ENCODE peak calls at places on chromosomes 16 and 17, in six cellular contexts. I, S, M, W, U and L are unnamed samples.

GRCh38 chr17:71828182-71828596 is 292.6 kb upstream of the SOX9 start:
- DNase-seq in I (peak; percentile 2), S (peak; percentile 97), M (peak; percentile 83), W (no peak), U (no peak), L (peak; percentile 97)

GRCh38 chr17:49616546-49617205 is 41.0 kb downstream of the NXPH3 start:
- DNase-seq in I (no peak), S (no peak), M (no peak), W (no peak), U (no peak), L (no peak)

GRCh38 chr17:83202002-83203000 is 122.9 kb downstream of the METRNL start:
- DNase-seq in I (no peak), S (no peak), M (peak; percentile 10), W (no peak), U (no peak), L (no peak)

GRCh38 chr16:53619247-53619646 is 84.4 kb downstream of the RPGRIP1L start:
- DNase-seq in I (no peak), S (no peak), M (no peak), W (no peak), U (no peak), L (no peak)

GRCh38 chr16:80122155-80122554 is 418.6 kb upstream of the DYNLRB2 start:
- DNase-seq in I (no peak), S (no peak), M (no peak), W (no peak), U (peak; percentile 33), L (no peak)

GRCh38 chr17:77867308-77867781 is 91.2 kb upstream of the TNRC6C start:
- DNase-seq in I (no peak), S (no peak), M (no peak), W (no peak), U (no peak), L (no peak)

GRCh38 chr16:31138621-31139578 is 3.4 kb upstream of the PRSS8 start:
- DNase-seq in I (peak; percentile 70), S (no peak), M (peak; percentile 70), W (peak; percentile 97), U (peak; percentile 18), L (peak; percentile 80)

GRCh38 chr17:82822281-82822680 is 17.5 kb downstream of the ZNF750 start:
- DNase-seq in I (no peak), S (no peak), M (no peak), W (no peak), U (no peak), L (no peak)

GRCh38 chr16:66366433-66367299 is at the start of gene CDH5:
- DNase-seq in I (no peak), S (no peak), M (no peak), W (no peak), U (no peak), L (no peak)

GRCh38 chr17:60387666-60388065 is 4.3 kb downstream of the USP32 start:
- DNase-seq in I (no peak), S (no peak), M (no peak), W (no peak), U (no peak), L (no peak)

GRCh38 chr17:63274156-63274555 is 171.9 kb downstream of the CYB561 start:
- DNase-seq in I (peak; percentile 89), S (no peak), M (no peak), W (no peak), U (peak; percentile 26), L (no peak)

GRCh38 chr16:56354016-56354415 is 71.3 kb downstream of the AMFR start:
- DNase-seq in I (no peak), S (no peak), M (no peak), W (no peak), U (no peak), L (peak; percentile 10)
- H4K91ac ChIP-seq in I (no peak overlapping the region), S (peak overlapping the region; percentile 27), M (no peak overlapping the region), W (no peak overlapping the region), U (no peak overlapping the region), L (no peak overlapping the region)

GRCh38 chr16:2595376-2596200 is 57.8 kb downstream of the PDPK1 start:
- DNase-seq in I (no peak), S (no peak), M (no peak), W (no peak), U (no peak), L (no peak)

GRCh38 chr16:2596747-2597559 is 59.1 kb downstream of the PDPK1 start:
- DNase-seq in I (no peak), S (no peak), M (no peak), W (no peak), U (no peak), L (no peak)

GRCh38 chr16:2597560-2597902 is 59.7 kb downstream of the PDPK1 start:
- DNase-seq in I (no peak), S (no peak), M (no peak), W (no peak), U (no peak), L (no peak)

GRCh38 chr16:2591476-2592240 is 53.8 kb downstream of the PDPK1 start:
- DNase-seq in I (no peak), S (no peak), M (no peak), W (no peak), U (no peak), L (no peak)

GRCh38 chr16:2592786-2593185 is 55.0 kb downstream of the PDPK1 start:
- DNase-seq in I (no peak), S (no peak), M (no peak), W (no peak), U (no peak), L (no peak)
- H2BK5ac ChIP-seq in I (no peak overlapping the region), S (peak overlapping the region; percentile 22), M (no peak overlapping the region), W (no peak overlapping the region), U (no peak overlapping the region), L (no peak overlapping the region)

GRCh38 chr16:50688867-50689266 is 4.5 kb upstream of the NOD2 start:
- DNase-seq in I (no peak), S (no peak), M (no peak), W (peak; percentile 34), U (no peak), L (no peak)

GRCh38 chr16:50683689-50684374 is 2.7 kb upstream of the SNX20 start:
- DNase-seq in I (no peak), S (no peak), M (no peak), W (peak; percentile 28), U (no peak), L (no peak)

GRCh38 chr16:50684823-50685455 is 3.8 kb upstream of the SNX20 start:
- DNase-seq in I (no peak), S (no peak), M (no peak), W (peak; percentile 76), U (no peak), L (no peak)

GRCh38 chr16:50688083-50688482 is 5.3 kb upstream of the NOD2 start:
- DNase-seq in I (no peak), S (no peak), M (no peak), W (no peak), U (no peak), L (no peak)

DNA sequence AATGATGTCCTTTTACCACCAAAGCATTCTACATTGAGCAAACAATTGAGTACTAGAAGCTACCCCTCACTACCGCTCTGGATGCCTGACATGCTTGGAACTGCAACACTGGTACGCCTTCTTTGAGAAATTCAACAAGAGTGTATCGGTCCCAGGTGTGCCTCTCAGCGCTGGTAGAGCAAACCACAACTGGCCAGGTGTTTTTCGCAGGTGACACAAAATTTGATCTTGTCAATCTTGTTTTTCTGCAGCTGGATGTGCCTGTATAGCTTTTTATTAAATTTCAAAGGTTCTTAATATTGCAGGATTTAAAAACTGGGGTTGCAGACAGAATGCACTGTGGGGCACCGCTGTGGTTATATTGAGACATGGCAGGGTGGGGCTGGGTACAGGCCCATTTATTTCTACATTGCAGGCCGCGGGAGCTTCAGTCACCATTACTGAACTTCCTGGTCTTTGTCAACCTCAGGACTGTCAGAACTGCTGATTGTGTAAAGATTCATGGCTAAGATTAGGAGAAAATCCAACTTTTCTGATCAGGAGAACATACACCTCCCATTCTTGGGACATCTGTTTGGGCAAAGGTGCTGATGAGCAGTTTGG is 4.4 kb upstream of the SNX20 start:
- DNase-seq in I (no peak), S (no peak), M (no peak), W (peak; percentile 84), U (no peak), L (no peak)
- H3K4me1 ChIP-seq in I (no peaks in the 10 kb centered on the region), S (no peaks in the 10 kb centered on the region), M (no peaks in the 10 kb centered on the region), W (peaks cover 4% of the 10 kb centered on the region), U (no peaks in the 10 kb centered on the region), L (no peaks in the 10 kb centered on the region)

GRCh38 chr17:36689089-36689667 is 87.8 kb downstream of the MRM1 start:
- DNase-seq in I (no peak), S (no peak), M (no peak), W (no peak), U (no peak), L (no peak)
- H4K91ac ChIP-seq in I (no peak overlapping the region), S (no peak overlapping the region), M (no peak overlapping the region), W (no peak overlapping the region), U (no peak overlapping the region), L (no peak overlapping the region)

DNA sequence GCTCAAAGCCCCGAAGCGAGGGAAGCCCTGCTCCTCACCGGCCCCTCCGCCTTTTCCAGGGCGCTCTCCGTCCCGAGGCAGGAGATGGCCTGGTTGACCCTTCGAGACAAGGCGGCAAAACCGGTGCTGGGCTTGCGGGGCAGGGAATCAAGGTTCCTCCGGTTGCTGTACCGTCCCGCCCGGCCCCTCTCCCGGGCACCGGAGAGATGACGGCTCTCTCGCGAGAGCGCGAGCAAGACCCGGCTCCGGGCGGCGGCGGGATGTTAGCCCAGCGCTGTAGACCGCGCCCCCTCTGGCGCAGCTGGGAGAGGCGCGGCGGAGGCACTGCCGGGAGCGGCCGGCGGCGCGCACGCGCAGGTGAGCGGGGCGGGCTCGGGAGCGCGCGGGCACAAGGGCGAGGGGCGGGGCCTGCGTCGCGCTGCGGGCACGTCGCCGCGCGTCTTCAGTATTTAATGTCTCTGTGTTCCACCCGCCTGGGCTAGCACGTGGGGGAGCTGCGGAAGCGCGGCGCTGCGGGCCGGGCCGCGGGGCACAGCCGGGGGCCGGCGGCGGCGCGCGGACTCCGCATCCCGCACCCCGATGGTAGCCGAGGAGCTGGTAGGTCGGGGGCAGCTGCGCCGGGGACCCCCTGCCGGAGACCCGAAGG is at the start of gene AKAP1:
- DNase-seq in I (peak; percentile 90), S (peak; percentile 91), M (peak; percentile 95), W (peak; percentile 99), U (peak; percentile 93), L (peak; percentile 99)
- H2BK5ac ChIP-seq in I (peak within 1 kb of the TSS; percentile 94), S (peak within 1 kb of the TSS; percentile 90), M (peak within 1 kb of the TSS; percentile 93), W (peak within 1 kb of the TSS; percentile 89), U (peak within 1 kb of the TSS; percentile 19), L (peak within 1 kb of the TSS; percentile 80)

DNA sequence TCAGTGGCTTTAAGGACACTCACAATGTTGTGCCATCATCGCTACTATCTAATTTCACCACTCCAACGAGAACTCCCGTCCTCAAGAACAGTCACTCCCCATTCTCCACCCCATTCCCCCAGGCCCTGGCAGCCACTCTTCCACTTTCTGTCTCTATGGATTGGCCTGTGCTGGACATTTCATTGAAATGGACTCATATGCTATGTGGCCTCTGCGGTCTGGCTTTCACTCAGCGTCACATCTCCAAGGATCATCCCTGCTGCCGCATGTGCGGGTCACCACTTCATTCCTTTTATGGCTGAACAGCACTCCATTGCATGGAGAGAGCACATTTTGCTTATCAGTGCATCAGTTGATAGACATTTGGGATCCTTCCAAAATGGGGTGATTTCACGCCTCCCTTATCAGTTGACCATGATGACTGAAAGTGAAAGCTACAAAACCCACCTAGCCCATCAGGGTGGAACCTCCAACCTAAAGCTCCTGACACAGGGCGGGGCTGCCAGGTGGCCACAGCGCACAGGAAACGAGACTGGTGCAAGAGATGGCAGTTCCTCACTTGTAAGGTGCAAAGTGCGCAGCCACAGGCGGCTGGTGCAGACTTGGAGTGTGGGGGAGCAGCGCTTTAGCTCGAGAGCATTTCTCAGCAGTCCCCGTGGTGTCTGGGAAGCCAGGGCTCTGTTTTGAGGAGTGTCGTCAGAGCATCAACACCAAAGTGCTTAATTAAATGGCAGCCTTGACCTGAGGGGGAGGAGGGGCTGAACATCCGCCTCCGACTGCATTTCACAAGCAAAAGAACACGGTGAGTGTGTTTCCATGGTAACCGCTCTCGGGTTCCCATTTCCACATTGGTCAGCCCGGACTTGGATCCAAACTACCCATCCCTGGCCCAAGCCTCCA is 23.8 kb downstream of the COTL1 start:
- DNase-seq in I (no peak), S (no peak), M (no peak), W (peak; percentile 59), U (no peak), L (peak; percentile 39)
- H3K4me1 ChIP-seq in I (peaks cover 27% of the 10 kb centered on the region), S (peaks cover 25% of the 10 kb centered on the region), M (peaks cover 5% of the 10 kb centered on the region), W (peaks cover 6% of the 10 kb centered on the region), U (peaks cover 27% of the 10 kb centered on the region), L (no peaks in the 10 kb centered on the region)